ENCODE peak calls at places on chromosome 7, in four cellular contexts. N, O, P and Z are unnamed samples.
A peak's percentile ranks its signal among the peaks of the same experiment; 100 is the strongest.

GRCh38 chr7:146713907-146714306 is 597.3 kb downstream of the CNTNAP2 start:
- DNase-seq in N (no peak), P (no peak), O (no peak), Z (no peak)

GRCh38 chr7:75626954-75627353 is 111.8 kb downstream of the HIP1 start:
- DNase-seq in P (no peak), N (no peak), O (no peak), Z (no peak)

GRCh38 chr7:121591916-121592315 is 195.8 kb upstream of the FAM3C start:
- DNase-seq in N (no peak), O (no peak), P (no peak), Z (no peak)

GRCh38 chr7:84238611-84239010 is 44.0 kb upstream of the SEMA3A start:
- DNase-seq in P (no peak), O (no peak), N (no peak), Z (no peak)

GRCh38 chr7:45885264-45885882 is 2.9 kb upstream of the IGFBP1 start:
- DNase-seq in N (peak; percentile 25), O (no peak), P (no peak), Z (no peak)

GRCh38 chr7:73565675-73566342 is 8.3 kb upstream of the BCL7B start:
- DNase-seq in P (no peak), N (no peak), O (no peak), Z (no peak)

GRCh38 chr7:44608916-44609648 is 2.7 kb downstream of the OGDH start:
- DNase-seq in O (peak; percentile 30), P (no peak), N (peak; percentile 45), Z (no peak)

GRCh38 chr7:2012981-2013380 is 219.8 kb downstream of the MAD1L1 start:
- DNase-seq in O (no peak), P (no peak), N (peak; percentile 60), Z (peak; percentile 19)

GRCh38 chr7:114660007-114660406 is 245.4 kb downstream of the FOXP2 start:
- DNase-seq in O (no peak), N (no peak), P (no peak), Z (no peak)

GRCh38 chr7:45157653-45158401 is at the start of gene RAMP3:
- DNase-seq in P (no peak), O (no peak), N (no peak), Z (no peak)

GRCh38 chr7:92831716-92832622 is 4.4 kb downstream of the CDK6 start:
- DNase-seq in P (no peak), O (no peak), N (peak; percentile 95), Z (peak; percentile 38)

GRCh38 chr7:124784879-124785818 is 19.6 kb upstream of the GPR37 start:
- DNase-seq in O (peak; percentile 68), P (no peak), N (peak; percentile 42), Z (peak; percentile 50)

GRCh38 chr7:135717686-135718085 is 10.3 kb downstream of the SLC13A4 start:
- DNase-seq in O (no peak), P (no peak), N (no peak), Z (no peak)

GRCh38 chr7:69735582-69735981 is 137.3 kb downstream of the AUTS2 start:
- DNase-seq in P (no peak), O (no peak), N (no peak), Z (no peak)

GRCh38 chr7:29996321-29996720 is 6.7 kb upstream of the SCRN1 start:
- DNase-seq in P (no peak), O (no peak), N (no peak), Z (no peak)

GRCh38 chr7:96654630-96655188 is 54.9 kb downstream of the SEM1 start:
- DNase-seq in O (no peak), P (no peak), N (no peak), Z (no peak)

GRCh38 chr7:4129481-4130122 is 552.5 kb upstream of the FOXK1 start:
- DNase-seq in O (no peak), N (no peak), P (no peak), Z (no peak)

GRCh38 chr7:41333506-41333905 is 369.4 kb downstream of the INHBA start:
- DNase-seq in P (no peak), O (no peak), N (peak; percentile 94), Z (no peak)

GRCh38 chr7:150327308-150327707 is 4.0 kb upstream of the ACTR3C start:
- DNase-seq in N (no peak), O (no peak), P (no peak), Z (no peak)

GRCh38 chr7:11709240-11709639 is 122.8 kb downstream of the THSD7A start:
- DNase-seq in N (peak; percentile 25), P (no peak), O (no peak), Z (no peak)

GRCh38 chr7:13312327-13312726 is 624.9 kb downstream of the ARL4A start:
- DNase-seq in N (no peak), P (no peak), O (peak; percentile 23), Z (peak; percentile 49)

GRCh38 chr7:86444245-86444644 is 199.5 kb upstream of the GRM3 start:
- DNase-seq in N (no peak), P (no peak), O (no peak), Z (no peak)

GRCh38 chr7:235576-236395 is 43.4 kb downstream of the FAM20C start:
- DNase-seq in N (no peak), O (no peak), P (no peak), Z (no peak)
- H3K4me1 ChIP-seq in N (peaks cover 41% of the 10 kb centered on the region), O (peaks cover 19% of the 10 kb centered on the region), P (no peaks in the 10 kb centered on the region), Z (peaks cover 22% of the 10 kb centered on the region)

DNA sequence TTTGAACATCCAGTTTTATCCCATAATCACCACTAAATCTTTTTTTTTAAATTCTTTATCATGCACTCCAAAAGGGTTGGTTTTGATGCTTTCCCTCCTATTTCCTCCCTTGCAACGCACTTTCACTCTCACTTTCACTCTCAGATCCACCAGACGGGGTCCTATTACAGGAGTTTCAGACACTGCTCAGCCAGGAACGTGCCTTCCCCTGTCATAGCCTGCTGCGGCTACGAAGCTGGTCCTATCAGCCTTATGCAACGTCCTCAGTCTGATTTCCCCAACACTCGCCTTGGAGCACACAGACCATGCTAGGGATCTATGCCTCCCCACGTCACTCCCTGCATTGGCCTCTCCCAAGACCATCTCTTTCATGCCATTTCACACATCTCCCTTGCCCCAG is 23.4 kb downstream of the ZPBP start:
- DNase-seq in N (peak; percentile 24), P (no peak), O (no peak), Z (no peak)
- H3K4me3 ChIP-seq in N (no peak overlapping the region), P (peak overlapping the region; percentile 92), O (no peak overlapping the region), Z (no peak overlapping the region)

DNA sequence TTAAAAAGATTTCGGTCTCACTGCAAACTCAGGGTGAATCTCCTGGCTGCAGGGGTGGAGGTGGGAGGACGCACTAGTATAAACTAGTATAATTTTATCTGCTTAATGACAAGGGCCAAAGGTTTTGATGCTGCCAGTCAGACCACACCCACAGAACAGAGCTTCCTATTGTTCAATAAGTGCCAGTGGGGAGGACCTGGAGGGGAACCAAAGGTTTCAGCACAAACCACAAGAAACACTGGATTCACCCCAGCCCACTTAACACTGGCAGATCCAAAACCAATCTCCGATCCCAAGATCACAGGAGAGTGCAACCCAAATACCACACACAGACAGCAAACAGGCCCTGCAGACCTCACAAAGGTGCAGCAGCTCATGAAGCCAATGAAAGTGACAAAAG is 6.6 kb downstream of the VOPP1 start:
- DNase-seq in O (no peak), P (no peak), N (peak; percentile 18), Z (no peak)
- H3K4me1 ChIP-seq in O (peaks cover 13% of the 10 kb centered on the region), P (peaks cover 94% of the 10 kb centered on the region), N (peaks cover 6% of the 10 kb centered on the region), Z (no peaks in the 10 kb centered on the region)

GRCh38 chr7:26551740-26552139 is 260.1 kb downstream of the SNX10 start:
- DNase-seq in P (no peak), O (no peak), N (no peak), Z (no peak)

GRCh38 chr7:26547156-26547555 is 255.5 kb downstream of the SNX10 start:
- DNase-seq in P (no peak), N (no peak), O (no peak), Z (no peak)

GRCh38 chr7:26553128-26553527 is 261.5 kb downstream of the SNX10 start:
- DNase-seq in N (no peak), O (no peak), P (no peak), Z (no peak)

GRCh38 chr7:26550492-26550891 is 258.8 kb downstream of the SNX10 start:
- DNase-seq in O (no peak), N (no peak), P (no peak), Z (no peak)

DNA sequence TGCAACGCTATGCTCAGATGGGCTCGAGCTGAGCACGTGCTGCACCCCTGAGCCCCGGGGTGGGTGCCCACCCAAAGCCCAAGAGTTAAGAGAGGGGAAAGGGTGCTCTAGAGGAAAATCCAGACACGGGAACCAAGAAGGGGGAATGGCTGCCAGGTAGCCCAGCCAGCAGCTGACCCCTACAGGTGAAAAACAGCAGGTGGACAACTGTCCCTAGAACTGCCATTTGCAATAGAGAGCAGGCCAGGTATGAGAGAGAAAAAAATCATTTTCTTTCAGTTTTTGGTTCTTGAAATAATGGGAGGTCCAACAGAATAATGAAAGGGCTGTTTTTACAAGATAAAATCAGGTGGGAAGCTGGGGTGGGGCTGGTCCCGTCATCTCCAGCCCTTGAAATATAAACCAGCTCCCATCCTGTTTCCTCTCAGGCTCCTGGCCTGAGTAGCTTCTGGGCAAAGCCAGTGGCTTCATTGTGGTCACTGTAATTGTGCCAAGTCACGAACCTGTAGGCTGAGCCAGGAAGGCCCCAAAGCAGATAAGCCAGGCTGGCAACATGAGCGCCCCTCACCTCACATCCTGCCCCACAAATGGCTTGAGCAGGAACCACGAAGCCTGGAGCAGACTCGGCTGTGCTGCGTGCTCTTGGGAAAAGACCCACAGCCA is 257.8 kb downstream of the SNX10 start:
- DNase-seq in O (no peak), N (no peak), P (no peak), Z (no peak)
- H3K4me3 ChIP-seq in O (no peak overlapping the region), N (no peak overlapping the region), P (no peak overlapping the region), Z (no peak overlapping the region)

GRCh38 chr7:5630670-5631069 is 150.8 kb downstream of the RNF216 start:
- DNase-seq in P (no peak), O (no peak), N (no peak), Z (no peak)
- H3K4me1 ChIP-seq in P (peaks cover 21% of the 10 kb centered on the region), O (peaks cover 15% of the 10 kb centered on the region), N (peaks cover 41% of the 10 kb centered on the region), Z (peaks cover 7% of the 10 kb centered on the region)

DNA sequence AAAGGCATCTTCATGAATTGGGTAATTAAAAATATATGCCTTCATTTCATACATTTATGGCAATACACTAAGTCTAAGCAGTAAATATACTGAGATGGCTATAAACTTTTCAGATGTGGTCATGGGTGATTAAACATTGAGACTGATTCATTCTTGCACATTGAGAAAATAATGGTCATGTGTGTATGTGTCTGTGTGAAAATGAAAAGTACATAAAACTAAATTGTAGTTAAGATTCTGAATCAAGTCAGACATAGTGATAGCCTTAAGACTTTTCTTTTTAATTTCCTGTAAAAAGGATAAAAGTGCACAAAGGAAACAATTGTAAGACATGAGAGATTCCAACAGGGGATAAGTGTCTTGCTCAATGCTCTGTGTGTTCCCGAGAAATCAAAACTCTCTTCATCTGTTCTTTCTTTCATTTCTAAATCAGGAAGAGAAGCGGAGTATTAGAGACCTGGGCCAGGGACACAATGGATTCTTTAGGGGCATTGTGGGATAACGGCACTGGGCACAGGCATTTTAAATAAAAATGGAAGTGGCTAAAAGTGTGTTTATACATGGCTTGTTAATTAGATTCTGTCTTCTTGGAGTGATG is 69.8 kb upstream of the AGR3 start:
- DNase-seq in O (no peak), P (no peak), N (peak; percentile 15), Z (no peak)
- H3K4me3 ChIP-seq in O (no peak overlapping the region), P (no peak overlapping the region), N (no peak overlapping the region), Z (no peak overlapping the region)